ENCODE peak calls at places on chromosomes 3 and 15, in four cellular contexts. One of them, this sample, is unnamed.

GRCh38 chr3:68728343-68728742 is 204.0 kb downstream of the TAFA4 start:
- DNase-seq in neuronal stem cell: no peak
- DNase-seq in sigmoid colon: no peak
- DNase-seq in tibial nerve: no peak
- DNase-seq in this sample: no peak

GRCh38 chr3:119245778-119246177 is 5.1 kb upstream of the B4GALT4 start:
- DNase-seq in neuronal stem cell: no peak
- DNase-seq in sigmoid colon: no peak
- DNase-seq in tibial nerve: no peak
- DNase-seq in this sample: no peak

GRCh38 chr3:112773-113172 is 83.8 kb upstream of the CHL1 start:
- DNase-seq in neuronal stem cell: no peak
- DNase-seq in sigmoid colon: no peak
- DNase-seq in tibial nerve: no peak
- DNase-seq in this sample: no peak

GRCh38 chr3:196288141-196288460 is 575 bp upstream of the PCYT1A start:
- DNase-seq in neuronal stem cell: no peak
- DNase-seq in sigmoid colon: no peak
- DNase-seq in tibial nerve: no peak
- DNase-seq in this sample: peak

GRCh38 chr15:82530606-82531379 is 9.5 kb downstream of the RPS17 start:
- DNase-seq in neuronal stem cell: peak
- DNase-seq in sigmoid colon: peak
- DNase-seq in tibial nerve: peak
- DNase-seq in this sample: peak

GRCh38 chr3:194166682-194167479 is 30.9 kb downstream of the HES1 start:
- DNase-seq in neuronal stem cell: no peak
- DNase-seq in sigmoid colon: peak
- DNase-seq in tibial nerve: no peak
- DNase-seq in this sample: no peak

GRCh38 chr3:24373198-24373959 is 121.3 kb downstream of the THRB start:
- DNase-seq in neuronal stem cell: no peak
- DNase-seq in sigmoid colon: peak
- DNase-seq in tibial nerve: no peak
- DNase-seq in this sample: peak

GRCh38 chr15:24858737-24859601 is 95.8 kb upstream of the SNRPN start:
- DNase-seq in neuronal stem cell: peak
- DNase-seq in sigmoid colon: no peak
- DNase-seq in tibial nerve: no peak
- DNase-seq in this sample: no peak

GRCh38 chr15:71117906-71118305 is 2.6 kb downstream of the THSD4 start:
- DNase-seq in neuronal stem cell: no peak
- DNase-seq in sigmoid colon: no peak
- DNase-seq in tibial nerve: no peak
- DNase-seq in this sample: no peak

GRCh38 chr3:146222204-146223046 is 28.5 kb downstream of the PLSCR4 start:
- DNase-seq in neuronal stem cell: no peak
- DNase-seq in sigmoid colon: no peak
- DNase-seq in tibial nerve: no peak
- DNase-seq in this sample: peak

GRCh38 chr15:80970018-80970657 is 19.5 kb downstream of the MESD start:
- DNase-seq in neuronal stem cell: peak
- DNase-seq in sigmoid colon: no peak
- DNase-seq in tibial nerve: peak
- DNase-seq in this sample: peak

GRCh38 chr3:128882709-128883108 is 3.3 kb downstream of the ACAD9 start:
- DNase-seq in neuronal stem cell: no peak
- DNase-seq in sigmoid colon: no peak
- DNase-seq in tibial nerve: no peak
- DNase-seq in this sample: no peak

GRCh38 chr3:10279384-10280176 is 13.2 kb downstream of the GHRL start:
- DNase-seq in neuronal stem cell: no peak
- DNase-seq in sigmoid colon: peak
- DNase-seq in tibial nerve: no peak
- DNase-seq in this sample: no peak

GRCh38 chr3:104763007-104763406 is 603.7 kb upstream of the ALCAM start:
- DNase-seq in neuronal stem cell: peak
- DNase-seq in sigmoid colon: no peak
- DNase-seq in tibial nerve: no peak
- DNase-seq in this sample: no peak

GRCh38 chr15:30990451-30991300 is 752 bp downstream of the MTMR10 start:
- DNase-seq in neuronal stem cell: no peak
- DNase-seq in sigmoid colon: no peak
- DNase-seq in tibial nerve: peak
- DNase-seq in this sample: no peak

GRCh38 chr15:96326551-96327154 is 3.8 kb upstream of the NR2F2 start:
- DNase-seq in neuronal stem cell: no peak
- DNase-seq in sigmoid colon: peak
- DNase-seq in tibial nerve: peak
- DNase-seq in this sample: peak

GRCh38 chr3:149310796-149311534 is 22.5 kb downstream of the TM4SF18 start:
- DNase-seq in neuronal stem cell: no peak
- DNase-seq in sigmoid colon: no peak
- DNase-seq in tibial nerve: no peak
- DNase-seq in this sample: no peak

GRCh38 chr15:52093539-52094502 is 18.8 kb downstream of the BCL2L10 start:
- DNase-seq in neuronal stem cell: no peak
- DNase-seq in sigmoid colon: peak
- DNase-seq in tibial nerve: peak
- DNase-seq in this sample: peak

GRCh38 chr3:167691366-167691765 is 37.6 kb upstream of the WDR49 start:
- DNase-seq in neuronal stem cell: no peak
- DNase-seq in sigmoid colon: no peak
- DNase-seq in tibial nerve: no peak
- DNase-seq in this sample: no peak

GRCh38 chr3:44019736-44020135 is 221.9 kb upstream of the TOPAZ1 start:
- DNase-seq in neuronal stem cell: no peak
- DNase-seq in sigmoid colon: no peak
- DNase-seq in tibial nerve: no peak
- DNase-seq in this sample: no peak

GRCh38 chr15:77840962-77841361 is 208.2 kb upstream of the LINGO1 start:
- DNase-seq in neuronal stem cell: no peak
- DNase-seq in sigmoid colon: no peak
- DNase-seq in tibial nerve: no peak
- DNase-seq in this sample: no peak

GRCh38 chr3:78726545-78726944 is 1041.3 kb downstream of the ROBO1 start:
- DNase-seq in neuronal stem cell: no peak
- DNase-seq in sigmoid colon: no peak
- DNase-seq in tibial nerve: no peak
- DNase-seq in this sample: no peak

GRCh38 chr3:188649521-188649920 is 495.6 kb downstream of the LPP start:
- DNase-seq in neuronal stem cell: no peak
- DNase-seq in sigmoid colon: no peak
- DNase-seq in tibial nerve: no peak
- DNase-seq in this sample: no peak

GRCh38 chr3:11499144-11499543 is 144.6 kb downstream of the VGLL4 start:
- DNase-seq in neuronal stem cell: no peak
- DNase-seq in sigmoid colon: no peak
- DNase-seq in tibial nerve: peak
- DNase-seq in this sample: no peak

GRCh38 chr3:137762674-137763593 is 1.2 kb upstream of the SOX14 start:
- DNase-seq in neuronal stem cell: no peak
- DNase-seq in sigmoid colon: no peak
- DNase-seq in tibial nerve: no peak
- DNase-seq in this sample: no peak

GRCh38 chr3:195063596-195064193 is 207.3 kb downstream of the XXYLT1 start:
- DNase-seq in neuronal stem cell: no peak
- DNase-seq in sigmoid colon: no peak
- DNase-seq in tibial nerve: no peak
- DNase-seq in this sample: peak

GRCh38 chr15:90647326-90647725 is 69.8 kb upstream of the BLM start:
- DNase-seq in neuronal stem cell: no peak
- DNase-seq in sigmoid colon: peak
- DNase-seq in tibial nerve: no peak
- DNase-seq in this sample: no peak

GRCh38 chr15:90646662-90647305 is 70.4 kb upstream of the BLM start:
- DNase-seq in neuronal stem cell: no peak
- DNase-seq in sigmoid colon: peak
- DNase-seq in tibial nerve: no peak
- DNase-seq in this sample: no peak

GRCh38 chr15:90650117-90650955 is 66.8 kb upstream of the BLM start:
- DNase-seq in neuronal stem cell: no peak
- DNase-seq in sigmoid colon: no peak
- DNase-seq in tibial nerve: no peak
- DNase-seq in this sample: no peak

GRCh38 chr15:90645873-90646605 is 71.1 kb upstream of the BLM start:
- DNase-seq in neuronal stem cell: no peak
- DNase-seq in sigmoid colon: peak
- DNase-seq in tibial nerve: no peak
- DNase-seq in this sample: no peak

DNA sequence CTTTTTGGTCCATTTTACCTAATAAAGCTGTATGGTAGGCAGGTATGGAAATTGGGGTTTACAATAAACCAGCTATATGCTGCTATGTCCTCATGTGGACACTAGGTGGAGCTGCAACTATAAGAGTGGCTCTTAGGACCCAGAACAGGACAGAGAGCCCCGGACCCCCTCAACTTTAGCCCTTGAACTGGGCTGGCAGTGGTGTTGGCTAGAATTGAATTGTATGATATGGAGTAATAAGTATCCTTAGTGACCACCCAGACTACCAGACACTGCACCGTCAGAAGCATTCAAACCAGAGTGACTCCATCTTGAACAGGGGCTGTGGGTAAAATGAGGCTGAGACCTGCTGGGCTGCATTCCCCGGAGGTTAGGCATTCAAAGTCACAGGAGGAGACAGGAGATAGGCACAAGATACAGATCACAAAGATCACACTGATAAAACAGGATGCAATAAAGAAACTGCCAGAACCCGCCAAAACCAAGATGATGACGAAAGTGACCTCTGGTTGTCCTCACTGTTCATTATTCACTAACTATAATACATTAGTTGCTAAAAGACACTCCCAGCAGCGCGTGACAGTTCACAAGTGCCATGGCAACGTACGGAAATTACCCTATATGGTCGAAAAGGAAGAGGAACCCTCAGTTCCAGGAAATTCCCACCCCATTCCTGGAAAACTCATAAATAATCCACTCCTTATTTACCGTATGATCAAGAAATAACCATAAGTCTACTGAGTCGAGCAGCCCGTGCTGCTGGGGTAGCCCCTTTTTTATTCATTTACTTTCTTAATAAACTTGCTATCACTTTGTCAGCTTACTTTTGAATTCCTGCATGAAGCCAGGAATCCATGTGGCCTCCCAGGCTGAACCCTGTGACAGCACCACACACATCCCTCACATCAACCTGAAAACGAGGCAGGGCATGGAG is 68.7 kb upstream of the BLM start:
- DNase-seq in neuronal stem cell: peak
- DNase-seq in sigmoid colon: peak
- DNase-seq in tibial nerve: peak
- DNase-seq in this sample: peak
- H3K27ac ChIP-seq in neuronal stem cell: no peak
- H3K27ac ChIP-seq in sigmoid colon: peak
- H3K27ac ChIP-seq in tibial nerve: peak
- H3K27ac ChIP-seq in this sample: peak

DNA sequence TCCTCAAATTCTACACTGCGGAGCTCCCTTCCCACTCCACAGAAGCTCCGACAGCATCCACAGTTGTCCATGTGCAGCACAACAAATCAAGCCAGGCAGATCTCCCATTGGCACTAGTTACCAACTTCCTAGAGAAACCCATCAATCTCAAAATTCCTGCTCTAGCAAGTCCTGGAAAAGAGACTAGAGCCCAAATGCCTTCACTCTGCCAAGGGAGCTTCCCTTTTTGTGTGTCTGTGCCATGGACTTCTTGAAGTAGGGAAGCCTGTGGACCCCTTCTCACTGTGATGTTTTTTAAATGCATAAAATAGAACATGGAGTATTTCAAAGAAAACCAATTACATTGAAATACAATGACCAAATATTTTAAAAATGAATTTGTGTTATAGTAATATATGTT is 59.1 kb downstream of the TGFBR2 start:
- DNase-seq in neuronal stem cell: no peak
- DNase-seq in sigmoid colon: no peak
- DNase-seq in tibial nerve: no peak
- DNase-seq in this sample: no peak
- H3K4me3 ChIP-seq in neuronal stem cell: no peak
- H3K4me3 ChIP-seq in sigmoid colon: no peak
- H3K4me3 ChIP-seq in tibial nerve: no peak
- H3K4me3 ChIP-seq in this sample: no peak

GRCh38 chr3:170689218-170689874 is 103.5 kb upstream of the SLC7A14 start:
- DNase-seq in neuronal stem cell: no peak
- DNase-seq in sigmoid colon: no peak
- DNase-seq in tibial nerve: no peak
- DNase-seq in this sample: no peak
- H3K27ac ChIP-seq in neuronal stem cell: no peak
- H3K27ac ChIP-seq in sigmoid colon: no peak
- H3K27ac ChIP-seq in tibial nerve: no peak
- H3K27ac ChIP-seq in this sample: no peak

DNA sequence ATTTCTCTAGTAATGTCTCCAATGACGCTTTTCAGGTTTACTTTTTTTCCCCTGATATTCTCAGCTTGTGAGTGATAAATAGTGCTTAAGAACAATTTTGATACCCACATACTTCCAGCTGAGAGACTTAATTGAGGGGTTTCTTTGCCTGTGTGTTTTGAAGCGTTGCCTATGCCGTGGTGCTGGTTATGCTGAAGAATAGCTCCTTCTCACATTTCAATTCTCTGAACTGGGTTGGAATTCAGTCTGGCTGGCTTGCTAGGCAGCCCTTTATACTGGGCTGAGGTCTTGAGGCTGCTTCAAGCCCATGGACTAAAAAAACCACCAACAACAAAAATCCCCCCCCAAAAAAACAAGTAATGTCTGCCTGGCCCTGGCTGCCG is 87.4 kb downstream of the CHST2 start:
- DNase-seq in neuronal stem cell: peak
- DNase-seq in sigmoid colon: no peak
- DNase-seq in tibial nerve: no peak
- DNase-seq in this sample: no peak
- H3K4me3 ChIP-seq in neuronal stem cell: no peak
- H3K4me3 ChIP-seq in sigmoid colon: no peak
- H3K4me3 ChIP-seq in tibial nerve: no peak
- H3K4me3 ChIP-seq in this sample: no peak

DNA sequence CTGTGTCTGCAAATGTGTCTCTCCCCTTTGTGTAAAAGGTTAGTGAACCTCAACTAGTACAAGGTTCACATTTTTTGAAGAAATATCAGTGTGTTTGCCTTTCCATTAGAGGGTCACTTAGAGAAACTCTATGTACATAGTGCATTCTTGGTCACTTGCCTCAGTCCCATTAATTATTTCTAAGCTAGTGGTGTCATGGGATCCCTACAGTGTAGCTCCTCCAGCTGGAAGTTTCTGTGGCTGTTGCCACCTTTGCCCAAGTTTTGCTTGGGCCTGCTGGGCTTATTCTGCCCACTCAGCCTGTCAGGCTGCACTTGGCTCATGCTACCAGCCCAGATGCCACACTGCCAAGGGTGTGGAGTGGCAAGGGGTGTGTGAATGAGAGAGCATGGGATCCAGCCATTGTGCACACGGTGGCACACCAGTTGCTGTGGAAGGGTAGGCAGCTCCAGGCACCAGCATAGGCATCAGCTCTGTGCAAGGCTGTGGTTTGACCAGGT is 161.7 kb downstream of the ARPP21 start:
- DNase-seq in neuronal stem cell: no peak
- DNase-seq in sigmoid colon: no peak
- DNase-seq in tibial nerve: no peak
- DNase-seq in this sample: no peak
- H3K27ac ChIP-seq in neuronal stem cell: no peak
- H3K27ac ChIP-seq in sigmoid colon: no peak
- H3K27ac ChIP-seq in tibial nerve: no peak
- H3K27ac ChIP-seq in this sample: no peak

This sample was measured in colonic mucosa.